ENCODE peak calls at places on chromosomes 4 and X, in seven cellular contexts. H is stimulated activated CD8-positive, alpha-beta memory T cell treated with anti-CD3 and anti-CD28 coated beads, Interleukin-7, amount 100 ng/mL, for 24 hours; N is OCI-M1; I is activated naive CD8-positive, alpha-beta T cell treated with anti-CD3 and anti-CD28 coated beads, Interleukin-2, amount 50 U/mL, for 24 hours; J is RPMI7951; A is right cardiac atrium; U is NCI-H510A treated with DMSO at 0.1 percent for 48 hours. S is an unnamed sample.

GRCh38 chrX:42219231-42219630 is 295.9 kb upstream of the CASK start:
- DNase-seq in U (no peak), H (no peak), N (no peak), I (no peak), A (no peak), J (peak), S (no peak)

GRCh38 chr4:65370709-65371108 is 299.6 kb downstream of the EPHA5 start:
- DNase-seq in U (no peak), N (no peak), H (no peak), J (no peak), I (no peak), A (no peak), S (no peak)

GRCh38 chr4:178752954-178753525 is 1310.8 kb upstream of the AGA start:
- DNase-seq in J (no peak), U (no peak), I (no peak), A (no peak), H (no peak), N (no peak), S (no peak)

GRCh38 chr4:38681283-38682066 is 17.5 kb downstream of the KLF3 start:
- DNase-seq in J (no peak), U (no peak), I (no peak), A (no peak), N (no peak), H (no peak), S (no peak)

GRCh38 chr4:169361741-169362140 is 91.0 kb upstream of the SH3RF1 start:
- DNase-seq in N (no peak), A (no peak), H (no peak), I (no peak), U (no peak), J (no peak), S (no peak)

GRCh38 chr4:72899621-72900020 is 169.9 kb downstream of the COX18 start:
- DNase-seq in N (no peak), J (no peak), U (no peak), I (no peak), H (no peak), A (no peak), S (no peak)

GRCh38 chr4:176451441-176451840 is 131.7 kb downstream of the SPCS3 start:
- DNase-seq in N (no peak), A (no peak), H (no peak), I (no peak), U (no peak), J (no peak), S (no peak)

GRCh38 chrX:123884809-123885408 is 25.1 kb downstream of the XIAP start:
- DNase-seq in H (no peak), N (peak), A (no peak), I (no peak), J (peak), U (peak), S (peak)

GRCh38 chr4:304987-305680 is at the start of gene ZNF732:
- DNase-seq in I (no peak), U (peak), H (no peak), N (peak), J (no peak), A (peak), S (no peak)

GRCh38 chrX:46573331-46573895 is at the start of gene CHST7:
- DNase-seq in H (no peak), N (peak), J (peak), U (peak), I (peak), A (peak), S (peak)

GRCh38 chr4:127782025-127782274 is 172 bp upstream of the HSPA4L start:
- DNase-seq in A (peak), I (peak), J (peak), H (peak), U (peak), N (no peak), S (no peak)

GRCh38 chr4:137558951-137559350 is 26.7 kb upstream of the PCDH18 start:
- DNase-seq in N (peak), U (no peak), H (no peak), I (no peak), A (no peak), J (peak), S (no peak)

GRCh38 chrX:102546818-102547493 is 30.4 kb upstream of the TMSB15A start:
- DNase-seq in U (peak), H (no peak), I (peak), A (no peak), J (no peak), N (no peak), S (no peak)